ENCODE peak calls at places on chromosomes 13 and 19, in seven cellular contexts. S is right lobe of liver, G is Peyer's patch, H is sigmoid colon, A is IMR-90, Q is uterus, P is NB4. O is an unnamed sample.

GRCh38 chr13:33611016-33611805 is 206.7 kb upstream of the RFC3 start:
- DNase-seq in S (peak), G (no peak), H (peak), Q (peak), P (no peak), A (peak), O (no peak)

GRCh38 chr13:31049083-31049482 is 112.6 kb downstream of the HSPH1 start:
- DNase-seq in S (no peak), Q (no peak), G (no peak), H (no peak), A (no peak), P (no peak), O (no peak)

GRCh38 chr19:38697641-38698071 is 46.6 kb downstream of the CAPN12 start:
- DNase-seq in P (no peak), A (no peak), H (no peak), S (no peak), G (peak), Q (no peak), O (no peak)

GRCh38 chr13:43799191-43799590 is 12.4 kb upstream of the ENOX1 start:
- DNase-seq in H (no peak), A (peak), P (no peak), Q (no peak), S (no peak), G (no peak), O (no peak)

GRCh38 chr13:50191004-50191403 is 175.8 kb downstream of the KCNRG start:
- DNase-seq in P (no peak), A (no peak), G (no peak), Q (no peak), H (no peak), S (no peak), O (no peak)

GRCh38 chr19:31718041-31718440 is 368.8 kb upstream of the TSHZ3 start:
- DNase-seq in P (no peak), H (no peak), Q (no peak), A (no peak), G (no peak), S (no peak), O (no peak)

GRCh38 chr13:26017196-26017921 is 34.5 kb downstream of the SHISA2 start:
- DNase-seq in H (no peak), G (no peak), A (no peak), Q (no peak), S (no peak), P (no peak), O (no peak)

GRCh38 chr13:84867246-84867645 is 932.0 kb downstream of the SLITRK6 start:
- DNase-seq in Q (no peak), H (no peak), A (no peak), S (no peak), G (no peak), P (no peak), O (no peak)

GRCh38 chr19:23403581-23404324 is 8.5 kb upstream of the ZNF91 start:
- DNase-seq in S (no peak), G (peak), H (no peak), P (no peak), A (no peak), Q (no peak), O (no peak)

GRCh38 chr19:4534836-4535658 is at the start of gene PLIN5:
- DNase-seq in H (peak), G (peak), A (peak), Q (peak), S (peak), P (no peak), O (peak)

GRCh38 chr19:41859213-41859617 is 840 bp upstream of the RPS19 start:
- DNase-seq in P (no peak), S (no peak), A (no peak), G (no peak), Q (no peak), H (no peak), O (no peak)
- TF ChIP-seq POLR2A in P (no peak), S (no peak), A (no peak), G (no peak), Q (no peak), H (no peak), O (no peak)

DNA sequence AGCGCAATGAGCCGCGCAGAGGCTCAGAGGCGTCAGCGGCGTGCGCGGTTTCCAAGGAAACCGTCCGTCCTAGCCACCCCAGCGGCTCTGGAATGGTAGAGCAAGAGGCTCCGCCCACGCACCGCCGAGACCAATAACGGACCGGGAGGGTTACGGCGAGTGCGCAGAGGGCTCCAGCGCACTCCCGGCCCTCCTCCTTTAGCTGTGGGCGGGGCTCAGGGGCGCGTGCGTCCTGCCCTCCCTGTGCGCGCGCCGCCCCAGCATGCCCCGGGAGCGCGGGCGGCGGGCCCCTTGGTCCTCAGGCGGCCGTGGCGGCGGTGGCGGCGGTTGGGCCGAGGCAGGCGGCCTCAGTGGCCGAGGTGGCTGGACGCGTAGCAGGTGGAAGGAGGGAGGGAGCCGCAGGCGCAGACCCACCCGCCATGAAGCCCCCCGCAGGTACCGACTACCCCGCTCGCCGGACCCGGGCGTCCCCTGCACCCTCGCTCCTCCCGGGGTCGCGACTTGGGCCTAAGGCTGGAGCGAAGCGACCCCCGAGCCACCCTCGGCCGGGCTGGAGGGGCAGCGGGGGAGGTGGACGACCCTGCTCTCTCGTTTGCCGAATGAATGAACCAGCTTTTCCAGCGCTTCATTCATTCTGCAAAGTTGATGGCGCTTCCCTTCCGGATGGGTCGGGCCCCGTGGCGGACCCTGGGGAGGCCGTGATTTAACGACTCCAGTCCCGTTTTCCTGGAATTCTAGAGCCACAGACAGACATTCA is at the start of gene THOP1:
- DNase-seq in P (peak), S (peak), A (peak), H (peak), G (peak), Q (peak), O (peak)
- TF ChIP-seq POLR2A in P (peak), S (peak), A (peak), H (no peak), G (peak), Q (peak), O (peak)

DNA sequence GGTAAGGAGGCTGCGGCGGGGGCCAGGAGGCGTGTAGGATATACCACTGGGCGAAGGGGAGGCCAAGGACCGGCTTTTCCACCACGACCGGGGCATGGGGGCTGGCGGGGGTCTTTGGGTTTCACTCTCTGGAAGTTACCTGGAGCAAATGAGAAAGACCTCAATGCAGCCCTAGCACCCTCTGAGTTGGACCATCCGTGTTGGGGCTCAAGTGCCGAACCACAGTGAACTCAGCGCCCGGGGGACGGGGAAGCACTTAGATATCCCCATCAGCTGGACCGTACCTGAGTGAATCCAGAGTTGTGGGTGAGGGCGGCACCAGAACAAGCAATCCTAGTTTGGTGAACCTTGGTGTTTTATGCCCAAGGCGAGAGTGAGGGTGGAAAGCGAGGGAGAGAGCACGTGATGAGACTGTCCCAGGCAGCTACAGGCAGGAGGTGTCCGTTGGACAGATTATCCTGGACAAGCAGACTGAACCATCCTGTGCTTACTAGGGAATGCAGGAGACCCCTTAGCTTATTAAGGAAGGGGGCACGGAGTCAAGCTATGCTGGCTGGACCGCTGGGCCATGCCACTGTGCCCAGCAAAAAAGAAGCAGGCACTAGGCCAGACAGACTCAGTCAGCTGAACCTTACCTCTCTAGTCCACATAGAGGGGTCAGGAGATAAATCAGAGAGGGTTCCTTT is 512 bp downstream of the GET3 start:
- DNase-seq in G (no peak), P (no peak), A (no peak), H (no peak), Q (no peak), S (no peak), O (peak)
- TF ChIP-seq POLR2A in G (no peak), P (no peak), A (no peak), H (no peak), Q (no peak), S (no peak), O (peak)

DNA sequence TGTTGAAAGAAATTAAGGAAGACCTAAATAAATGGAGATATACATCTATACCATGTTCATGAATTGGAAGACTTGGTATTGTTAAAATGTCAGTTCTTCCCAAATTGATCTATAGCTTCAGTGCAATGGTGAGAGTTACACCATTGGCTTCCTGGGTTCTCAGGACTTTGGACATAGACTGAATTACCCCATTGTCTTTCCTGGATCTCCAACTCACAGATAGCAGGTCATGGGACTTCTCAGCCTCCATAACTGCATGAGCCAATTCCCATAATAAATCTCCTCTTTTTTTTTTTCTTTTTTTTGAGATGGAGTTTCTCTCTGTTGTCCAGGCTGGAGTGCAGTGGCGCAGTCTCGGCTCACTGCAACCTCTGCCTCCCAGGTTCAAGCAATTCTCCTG is 38.7 kb downstream of the CCNE1 start:
- DNase-seq in A (no peak), Q (no peak), P (no peak), G (no peak), H (no peak), S (no peak), O (no peak)
- TF ChIP-seq POLR2A in A (no peak), Q (no peak), P (no peak), G (no peak), H (no peak), S (no peak), O (no peak)

GRCh38 chr13:113584870-113585671 is 518 bp downstream of the TFDP1 start:
- DNase-seq in S (peak), G (peak), A (no peak), P (peak), Q (peak), H (peak), O (peak)
- TF ChIP-seq POLR2A in S (no peak), G (no peak), A (no peak), P (no peak), Q (no peak), H (no peak), O (peak)

DNA sequence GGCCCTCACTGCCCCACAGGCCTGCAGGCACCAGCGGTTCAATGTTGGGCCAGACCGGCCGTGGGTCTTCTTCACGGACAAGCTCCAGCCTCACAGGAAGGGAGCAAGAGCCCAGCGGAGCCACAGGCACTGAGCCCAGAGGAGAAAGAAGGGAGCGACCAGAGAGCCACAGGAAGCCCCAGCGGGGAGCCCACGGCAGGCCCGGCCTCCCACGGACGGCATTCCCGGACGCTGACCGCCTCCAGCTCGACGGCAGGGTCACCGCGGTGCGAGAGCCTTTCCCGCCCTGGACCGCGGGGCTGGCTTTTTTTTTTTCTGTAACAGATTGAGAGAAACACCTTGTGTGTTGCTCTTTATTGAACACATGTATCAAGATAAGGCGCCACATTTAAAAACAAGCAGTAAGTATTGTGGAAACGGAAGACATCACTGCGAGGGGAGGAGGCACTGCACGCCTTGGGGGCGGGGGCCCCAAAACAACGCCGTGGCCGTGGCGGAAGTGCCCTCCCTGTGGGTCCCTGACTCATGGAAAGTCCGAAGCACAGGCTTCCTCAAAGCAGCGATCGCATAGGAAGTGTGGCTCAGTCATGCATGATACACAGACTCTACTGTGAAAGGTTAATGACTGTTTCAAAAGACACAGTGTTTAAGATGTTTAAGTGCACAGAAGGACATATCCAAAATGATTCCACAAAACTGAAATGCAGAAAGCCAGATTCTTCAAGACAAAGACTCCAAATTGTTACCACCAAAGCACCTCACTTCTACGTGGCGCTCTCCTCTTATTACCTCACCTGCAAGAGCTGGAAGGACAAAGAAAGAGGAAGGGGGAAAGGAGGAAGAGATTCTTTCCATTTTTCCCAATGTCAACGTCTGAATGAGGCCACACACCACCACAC is 3.5 kb downstream of the RASA3 start:
- DNase-seq in A (peak), G (no peak), S (peak), Q (peak), H (peak), P (peak), O (peak)
- TF ChIP-seq POLR2A in A (peak), G (no peak), S (peak), Q (no peak), H (no peak), P (peak), O (peak)

DNA sequence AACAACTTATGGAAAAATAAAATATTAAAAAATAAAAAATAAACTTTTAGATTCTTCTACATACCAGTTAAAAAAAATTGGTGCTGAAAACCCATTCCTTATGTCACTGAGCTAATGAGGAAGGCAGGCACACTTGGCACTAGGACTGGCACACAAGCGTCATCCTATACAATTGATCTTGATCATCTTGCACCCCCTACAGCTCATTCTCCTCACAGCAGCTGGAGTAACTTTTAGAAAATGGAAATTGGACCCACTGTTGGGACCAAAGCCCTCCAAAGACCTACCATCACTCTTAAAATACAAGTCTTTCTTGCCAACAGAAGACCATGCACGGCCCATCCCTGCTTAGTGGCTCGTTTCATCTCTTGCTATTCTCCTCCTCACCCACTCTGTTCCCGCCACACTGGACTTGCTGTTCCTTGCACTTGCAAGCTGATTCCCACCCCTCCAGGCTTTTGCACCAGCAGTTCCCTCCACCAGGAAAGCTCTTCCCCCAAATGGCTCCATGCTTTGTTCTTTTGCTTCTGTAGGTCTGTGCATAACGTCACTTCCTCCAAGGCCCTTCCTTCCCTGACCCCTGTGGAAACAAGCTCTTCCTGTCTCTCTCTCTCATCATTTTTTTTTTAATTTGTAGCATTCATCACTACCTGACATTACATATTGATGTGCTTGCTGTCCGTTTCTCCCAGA is 11.6 kb downstream of the CTU1 start:
- DNase-seq in G (peak), P (peak), A (no peak), H (no peak), S (peak), Q (no peak), O (no peak)
- TF ChIP-seq POLR2A in G (no peak), P (no peak), A (no peak), H (no peak), S (no peak), Q (no peak), O (no peak)

GRCh38 chr19:15378529-15379082 is 981 bp downstream of the AKAP8 start:
- DNase-seq in H (peak), S (peak), G (peak), P (peak), Q (no peak), A (peak), O (peak)
- TF ChIP-seq POLR2A in H (no peak), S (no peak), G (no peak), P (no peak), Q (no peak), A (no peak), O (no peak)

GRCh38 chr19:51771369-51771768 is 10.4 kb downstream of the FPR2 start:
- DNase-seq in G (no peak), A (no peak), Q (no peak), P (peak), H (no peak), S (no peak), O (no peak)
- TF ChIP-seq POLR2A in G (no peak), A (no peak), Q (no peak), P (no peak), H (no peak), S (no peak), O (no peak)

GRCh38 chr13:86397640-86398039 is 598.4 kb upstream of the SLITRK6 start:
- DNase-seq in P (no peak), G (no peak), S (no peak), H (no peak), Q (no peak), A (no peak), O (no peak)

GRCh38 chr13:86403213-86403612 is 604.0 kb upstream of the SLITRK6 start:
- DNase-seq in Q (no peak), H (no peak), S (no peak), P (no peak), G (no peak), A (no peak), O (no peak)

GRCh38 chr13:86402500-86402899 is 603.3 kb upstream of the SLITRK6 start:
- DNase-seq in S (no peak), A (no peak), G (no peak), Q (no peak), P (no peak), H (no peak), O (no peak)

DNA sequence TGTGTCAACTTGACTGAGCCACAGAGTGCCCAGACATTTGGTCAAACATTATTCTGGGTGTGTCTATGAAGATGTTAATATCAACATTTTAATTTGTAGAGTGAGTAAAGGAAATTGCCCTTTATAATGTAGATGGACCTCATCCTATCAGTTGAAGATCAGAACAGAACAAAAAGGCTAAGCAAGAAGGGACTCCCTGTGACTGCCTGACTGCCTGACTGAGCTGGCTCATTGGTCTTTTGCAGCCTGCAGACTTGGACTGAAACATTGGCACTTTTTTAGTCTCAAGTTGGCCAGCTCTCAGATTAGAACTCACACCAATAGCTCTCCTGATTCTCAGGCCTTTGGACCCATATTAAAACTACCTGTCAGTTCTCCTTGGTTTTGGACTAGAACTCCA is 600.4 kb upstream of the SLITRK6 start:
- DNase-seq in S (no peak), P (no peak), Q (no peak), A (no peak), H (no peak), G (no peak), O (no peak)
- TF ChIP-seq POLR2A in S (no peak), P (no peak), Q (no peak), A (no peak), H (no peak), G (no peak), O (no peak)

O was measured in erythroblast.